ENCODE peak calls at places on chromosomes 3 and 15, in eight cellular contexts. Y is cardiac fibroblast, Z is fibroblast of villous mesenchyme, K is sigmoid colon, W is iPS DF 6.9, P is Panc1, L is AG09309, T is cardiac muscle cell. N is an unnamed sample.

GRCh38 chr3:189572249-189572648 is 58.9 kb upstream of the TP63 start:
- DNase-seq in Y (peak), Z (no peak), K (no peak), W (no peak), P (no peak), L (peak), T (peak), N (no peak)

GRCh38 chr3:130692455-130692854 is 54.2 kb downstream of the PIK3R4 start:
- DNase-seq in Y (peak), Z (peak), K (no peak), W (no peak), P (no peak), L (no peak), T (no peak), N (no peak)

GRCh38 chr3:177134166-177134565 is 63.1 kb downstream of the TBL1XR1 start:
- DNase-seq in Y (no peak), Z (peak), K (no peak), W (no peak), P (no peak), L (no peak), T (no peak), N (peak)

GRCh38 chr3:143973352-143974021 is 1.9 kb downstream of the DIPK2A start:
- DNase-seq in Y (peak), Z (peak), K (no peak), W (no peak), P (no peak), L (no peak), T (peak), N (no peak)

GRCh38 chr3:163939926-163940325 is 1138.4 kb downstream of the SI start:
- DNase-seq in Y (no peak), Z (no peak), K (no peak), W (no peak), P (no peak), L (no peak), T (no peak), N (no peak)

GRCh38 chr15:77991029-77991406 is 86.5 kb downstream of the TBC1D2B start:
- DNase-seq in Y (no peak), Z (no peak), K (peak), W (no peak), P (no peak), L (no peak), T (no peak), N (no peak)

GRCh38 chr3:172225215-172225707 is 185.9 kb downstream of the FNDC3B start:
- DNase-seq in Y (no peak), Z (no peak), K (no peak), W (no peak), P (no peak), L (no peak), T (no peak), N (no peak)

GRCh38 chr15:63556246-63556645 is 40.9 kb upstream of the FBXL22 start:
- DNase-seq in Y (no peak), Z (no peak), K (no peak), W (no peak), P (no peak), L (no peak), T (no peak), N (no peak)

GRCh38 chr3:184570035-184570434 is 8.4 kb downstream of the EPHB3 start:
- DNase-seq in Y (no peak), Z (no peak), K (no peak), W (no peak), P (no peak), L (no peak), T (no peak), N (no peak)

GRCh38 chr15:60408438-60409105 is 10.8 kb upstream of the ANXA2 start:
- DNase-seq in Y (peak), Z (peak), K (no peak), W (no peak), P (no peak), L (no peak), T (peak), N (peak)

GRCh38 chr3:179416681-179417080 is 34.6 kb downstream of the GNB4 start:
- DNase-seq in Y (peak), Z (no peak), K (no peak), W (no peak), P (no peak), L (peak), T (peak), N (no peak)

GRCh38 chr3:7292362-7292761 is 431.4 kb downstream of the GRM7 start:
- DNase-seq in Y (no peak), Z (no peak), K (no peak), W (no peak), P (no peak), L (no peak), T (peak), N (no peak)

GRCh38 chr3:186138272-186138981 is 29.5 kb upstream of the ETV5 start:
- DNase-seq in Y (no peak), Z (no peak), K (no peak), W (no peak), P (no peak), L (no peak), T (no peak), N (no peak)

GRCh38 chr3:41688595-41689380 is 273.1 kb downstream of the ULK4 start:
- DNase-seq in Y (peak), Z (peak), K (no peak), W (no peak), P (no peak), L (peak), T (peak), N (no peak)

GRCh38 chr15:50109086-50109987 is 9.7 kb downstream of the ATP8B4 start:
- DNase-seq in Y (peak), Z (no peak), K (no peak), W (no peak), P (no peak), L (no peak), T (peak), N (peak)

GRCh38 chr15:28892789-28893610 is 7.2 kb downstream of the APBA2 start:
- DNase-seq in Y (peak), Z (peak), K (no peak), W (no peak), P (no peak), L (no peak), T (peak), N (no peak)

GRCh38 chr15:85542895-85543331 is 162.5 kb downstream of the AKAP13 start:
- DNase-seq in Y (no peak), Z (no peak), K (no peak), W (no peak), P (no peak), L (no peak), T (no peak), N (no peak)

GRCh38 chr3:52186729-52187128 is 11.2 kb upstream of the ALAS1 start:
- DNase-seq in Y (no peak), Z (no peak), K (no peak), W (no peak), P (no peak), L (no peak), T (no peak), N (no peak)

GRCh38 chr15:53762916-53763315 is 3.5 kb upstream of the WDR72 start:
- DNase-seq in Y (no peak), Z (no peak), K (no peak), W (no peak), P (no peak), L (no peak), T (no peak), N (no peak)

GRCh38 chr3:50427255-50427654 is 67.9 kb upstream of the TMEM115 start:
- DNase-seq in Y (no peak), Z (no peak), K (no peak), W (no peak), P (no peak), L (no peak), T (no peak), N (no peak)

GRCh38 chr3:160225181-160226025 is at the start of gene C3orf80:
- DNase-seq in Y (peak), Z (peak), K (peak), W (no peak), P (no peak), L (no peak), T (peak), N (no peak)

GRCh38 chr3:17195192-17195611 is 310.4 kb downstream of the PLCL2 start:
- DNase-seq in Y (peak), Z (peak), K (no peak), W (no peak), P (no peak), L (peak), T (peak), N (peak)

GRCh38 chr15:42858999-42859789 is 61.4 kb downstream of the TTBK2 start:
- DNase-seq in Y (peak), Z (no peak), K (no peak), W (no peak), P (no peak), L (no peak), T (no peak), N (no peak)

GRCh38 chr3:151550025-151550618 is 89.3 kb upstream of the IGSF10 start:
- DNase-seq in Y (no peak), Z (no peak), K (no peak), W (no peak), P (no peak), L (no peak), T (peak), N (no peak)

GRCh38 chr15:69093127-69093526 is 67.3 kb upstream of the GLCE start:
- DNase-seq in Y (peak), Z (no peak), K (peak), W (no peak), P (no peak), L (no peak), T (peak), N (no peak)

GRCh38 chr3:52403955-52404354 is 40.9 kb downstream of the SEMA3G start:
- DNase-seq in Y (no peak), Z (no peak), K (peak), W (no peak), P (no peak), L (no peak), T (no peak), N (no peak)

GRCh38 chr3:69149586-69149985 is 27.2 kb upstream of the LMOD3 start:
- DNase-seq in Y (no peak), Z (no peak), K (no peak), W (no peak), P (no peak), L (no peak), T (no peak), N (no peak)
- H3K4me3 ChIP-seq in Y (no peak), Z (no peak), K (no peak), W (no peak), P (no peak), L (no peak), T (no peak), N (no peak)

GRCh38 chr3:196280689-196281463 is 6.7 kb downstream of the PCYT1A start:
- DNase-seq in Y (no peak), Z (no peak), K (no peak), W (no peak), P (no peak), L (no peak), T (no peak), N (no peak)

GRCh38 chr3:196287066-196287404 is 491 bp downstream of the PCYT1A start:
- DNase-seq in Y (peak), Z (peak), K (peak), W (no peak), P (no peak), L (no peak), T (peak), N (no peak)

GRCh38 chr3:196281962-196282361 is 5.6 kb downstream of the PCYT1A start:
- DNase-seq in Y (no peak), Z (no peak), K (no peak), W (no peak), P (no peak), L (no peak), T (no peak), N (no peak)

GRCh38 chr3:196287405-196288140 is at the start of gene PCYT1A:
- DNase-seq in Y (peak), Z (peak), K (peak), W (peak), P (peak), L (peak), T (peak), N (peak)

DNA sequence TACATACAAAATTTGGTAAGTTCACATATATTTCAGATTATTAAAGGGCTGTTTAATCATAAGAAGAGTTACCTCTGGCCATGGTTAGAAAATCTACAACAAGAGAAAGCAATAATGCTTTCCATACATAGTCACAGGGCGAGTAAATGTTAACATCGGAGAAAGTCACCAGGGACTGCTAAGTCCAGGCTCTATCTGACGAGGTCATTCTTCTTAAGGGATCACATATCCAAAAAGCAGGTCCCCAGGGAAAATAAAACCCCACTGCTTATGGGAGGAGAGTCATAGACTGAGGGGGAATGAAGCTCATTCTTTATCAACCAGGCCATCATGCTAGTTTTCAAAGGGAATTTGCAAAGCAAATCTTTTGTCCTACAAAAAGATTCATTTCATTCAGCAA is 3.1 kb downstream of the PCYT1A start:
- DNase-seq in Y (peak), Z (peak), K (no peak), W (no peak), P (no peak), L (no peak), T (peak), N (no peak)
- H3K4me3 ChIP-seq in Y (no peak), Z (no peak), K (no peak), W (no peak), P (no peak), L (no peak), T (no peak), N (no peak)

GRCh38 chr15:65029736-65030208 is 333 bp upstream of the MTFMT start:
- DNase-seq in Y (no peak), Z (no peak), K (no peak), W (no peak), P (no peak), L (no peak), T (no peak), N (no peak)
- H3K4me3 ChIP-seq in Y (peak), Z (peak), K (peak), W (no peak), P (peak), L (peak), T (peak), N (peak)

GRCh38 chr15:34791701-34792100 is 3.6 kb downstream of the ACTC1 start:
- DNase-seq in Y (no peak), Z (no peak), K (no peak), W (no peak), P (no peak), L (no peak), T (no peak), N (no peak)
- H3K4me3 ChIP-seq in Y (no peak), Z (no peak), K (no peak), W (no peak), P (no peak), L (no peak), T (peak), N (peak)

DNA sequence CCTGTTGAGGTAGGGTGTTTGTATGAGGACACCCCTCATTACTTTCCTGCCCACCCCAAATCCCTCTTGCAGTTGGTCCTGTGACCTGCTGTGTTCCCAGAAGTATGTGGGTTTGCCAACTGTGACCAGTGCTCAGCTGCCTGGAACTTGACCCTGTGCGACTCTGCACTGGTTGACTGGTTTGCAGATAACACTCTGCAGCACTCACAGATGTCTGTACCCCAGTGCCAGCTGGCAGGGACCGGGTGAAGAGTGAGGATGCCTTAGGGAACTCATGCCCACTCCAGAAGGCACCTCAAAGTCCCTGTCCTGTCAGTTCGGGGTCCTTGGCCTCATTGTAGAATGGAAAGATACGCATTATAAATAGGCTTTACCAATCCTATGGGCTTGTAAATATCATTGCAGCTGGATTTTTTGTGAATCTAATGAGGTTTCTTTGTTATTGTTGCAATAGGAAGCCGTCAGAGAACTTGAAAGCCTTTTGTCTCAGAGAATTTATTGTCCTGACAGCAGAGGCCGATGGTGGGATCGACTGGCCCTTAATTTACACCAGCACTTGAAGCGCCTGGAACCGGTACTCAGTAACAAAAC is 18.2 kb downstream of the FAN1 start:
- DNase-seq in Y (no peak), Z (no peak), K (no peak), W (no peak), P (no peak), L (no peak), T (no peak), N (peak)
- H3K4me3 ChIP-seq in Y (no peak), Z (no peak), K (no peak), W (no peak), P (no peak), L (no peak), T (no peak), N (no peak)

DNA sequence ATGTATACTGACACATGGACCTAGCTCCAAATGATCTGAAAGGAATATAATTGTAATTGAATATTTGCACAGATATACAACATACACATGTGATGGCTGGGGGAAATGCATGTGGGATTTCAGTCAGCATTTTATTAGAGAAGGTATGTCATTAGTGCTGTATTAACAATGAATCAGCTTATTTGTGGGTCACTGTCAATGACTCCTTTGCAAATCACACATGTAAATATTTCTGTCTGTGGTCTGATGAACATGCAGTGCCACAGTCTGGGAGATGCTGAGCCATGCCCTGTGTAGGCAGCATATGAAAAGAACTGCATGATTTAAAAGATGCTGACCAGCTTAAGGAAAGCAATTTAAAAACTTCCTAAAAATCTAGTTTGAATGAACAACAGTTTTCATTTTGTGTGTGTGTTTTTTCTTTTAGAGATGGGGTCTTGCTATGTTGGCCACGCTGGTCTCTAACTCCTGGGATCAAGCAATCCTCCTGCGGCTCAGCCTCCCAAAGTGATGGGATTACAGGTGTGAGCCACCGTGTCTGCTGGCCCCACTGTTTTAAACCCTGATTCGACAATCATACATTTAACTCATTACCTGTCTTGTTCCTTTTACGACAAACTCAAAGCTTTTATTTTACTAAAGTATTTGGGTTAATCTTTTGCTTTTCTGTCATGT is 808 bp upstream of the B3GNT5 start:
- DNase-seq in Y (no peak), Z (no peak), K (peak), W (no peak), P (no peak), L (no peak), T (no peak), N (no peak)
- H3K4me3 ChIP-seq in Y (no peak), Z (peak), K (no peak), W (no peak), P (peak), L (no peak), T (peak), N (no peak)

N was measured in skeletal muscle cell.